ENCODE peak calls at places on chromosomes 1 and 21, in ten cellular contexts. K, H, A, C, M, E, Y, N, U and V are unnamed samples. For H3K36me3, the result is how much of the 10 kb centered on the place peaks cover.

GRCh38 chr1:208025036-208025435 is 114.1 kb upstream of the CD34 start:
- DNase-seq in K (no peak), H (no peak), A (no peak), C (no peak), M (no peak), E (no peak), Y (no peak), N (no peak), U (no peak), V (peak)

GRCh38 chr1:9317591-9318331 is 25.1 kb downstream of the SPSB1 start:
- DNase-seq in K (no peak), H (no peak), A (no peak), C (no peak), M (peak), E (no peak), Y (no peak), N (peak), U (no peak), V (no peak)

GRCh38 chr1:227733309-227733705 is 1.8 kb downstream of the JMJD4 start:
- DNase-seq in K (no peak), H (no peak), A (no peak), C (no peak), M (no peak), E (no peak), Y (no peak), N (no peak), U (no peak), V (no peak)

GRCh38 chr1:212608956-212609700 is 567 bp downstream of the ATF3 start:
- DNase-seq in K (peak), H (peak), A (peak), C (peak), M (peak), E (no peak), Y (peak), N (peak), U (no peak), V (peak)

GRCh38 chr1:92784051-92784638 is 763 bp downstream of the EVI5 start:
- DNase-seq in K (peak), H (peak), A (peak), C (peak), M (no peak), E (no peak), Y (peak), N (no peak), U (no peak), V (peak)

GRCh38 chr1:13774121-13774520 is 74.1 kb downstream of the PRDM2 start:
- DNase-seq in K (no peak), H (no peak), A (no peak), C (no peak), M (no peak), E (no peak), Y (no peak), N (no peak), U (no peak), V (no peak)

GRCh38 chr1:109636201-109636952 is 16.7 kb downstream of the AMPD2 start:
- DNase-seq in K (no peak), H (no peak), A (no peak), C (no peak), M (peak), E (no peak), Y (no peak), N (no peak), U (no peak), V (no peak)

GRCh38 chr1:247487057-247487456 is 29.2 kb upstream of the OR2B11 start:
- DNase-seq in K (peak), H (peak), A (no peak), C (no peak), M (no peak), E (no peak), Y (peak), N (no peak), U (no peak), V (no peak)

GRCh38 chr21:39602793-39603192 is 9.9 kb upstream of the B3GALT5 start:
- DNase-seq in K (no peak), H (no peak), A (no peak), C (no peak), M (no peak), E (no peak), Y (no peak), N (no peak), U (no peak), V (no peak)

GRCh38 chr1:2181271-2181670 is 13.3 kb downstream of the FAAP20 start:
- DNase-seq in K (no peak), H (no peak), A (no peak), C (no peak), M (no peak), E (no peak), Y (no peak), N (no peak), U (no peak), V (no peak)
- H3K36me3 ChIP-seq in K (under half), H (under half), A (under half), C (half or more), M (under half), E (under half), Y (under half), N (under half), U (under half), V (under half)

GRCh38 chr1:2257245-2257627 is 29.1 kb downstream of the SKI start:
- DNase-seq in K (peak), H (no peak), A (no peak), C (no peak), M (no peak), E (no peak), Y (no peak), N (peak), U (no peak), V (no peak)

GRCh38 chr1:2258996-2259395 is 30.9 kb downstream of the SKI start:
- DNase-seq in K (no peak), H (peak), A (no peak), C (no peak), M (no peak), E (no peak), Y (no peak), N (no peak), U (no peak), V (no peak)

GRCh38 chr1:2260917-2261316 is 32.8 kb downstream of the SKI start:
- DNase-seq in K (no peak), H (no peak), A (no peak), C (no peak), M (no peak), E (no peak), Y (no peak), N (no peak), U (no peak), V (no peak)

GRCh38 chr1:2258122-2258812 is 30.1 kb downstream of the SKI start:
- DNase-seq in K (no peak), H (no peak), A (no peak), C (no peak), M (no peak), E (no peak), Y (no peak), N (no peak), U (no peak), V (no peak)

GRCh38 chr1:2259668-2260392 is 31.7 kb downstream of the SKI start:
- DNase-seq in K (peak), H (no peak), A (no peak), C (no peak), M (no peak), E (no peak), Y (no peak), N (no peak), U (no peak), V (no peak)
- H3K27ac ChIP-seq in K (peak), H (no peak), A (peak), C (no peak), M (no peak), E (no peak), Y (no peak), N (no peak), U (peak), V (no peak)

GRCh38 chr1:21848524-21849174 is 36.6 kb downstream of the LDLRAD2 start:
- DNase-seq in K (no peak), H (no peak), A (no peak), C (no peak), M (no peak), E (no peak), Y (no peak), N (no peak), U (no peak), V (no peak)
- H3K36me3 ChIP-seq in K (under half), H (under half), A (under half), C (half or more), M (under half), E (under half), Y (under half), N (half or more), U (half or more), V (half or more)

DNA sequence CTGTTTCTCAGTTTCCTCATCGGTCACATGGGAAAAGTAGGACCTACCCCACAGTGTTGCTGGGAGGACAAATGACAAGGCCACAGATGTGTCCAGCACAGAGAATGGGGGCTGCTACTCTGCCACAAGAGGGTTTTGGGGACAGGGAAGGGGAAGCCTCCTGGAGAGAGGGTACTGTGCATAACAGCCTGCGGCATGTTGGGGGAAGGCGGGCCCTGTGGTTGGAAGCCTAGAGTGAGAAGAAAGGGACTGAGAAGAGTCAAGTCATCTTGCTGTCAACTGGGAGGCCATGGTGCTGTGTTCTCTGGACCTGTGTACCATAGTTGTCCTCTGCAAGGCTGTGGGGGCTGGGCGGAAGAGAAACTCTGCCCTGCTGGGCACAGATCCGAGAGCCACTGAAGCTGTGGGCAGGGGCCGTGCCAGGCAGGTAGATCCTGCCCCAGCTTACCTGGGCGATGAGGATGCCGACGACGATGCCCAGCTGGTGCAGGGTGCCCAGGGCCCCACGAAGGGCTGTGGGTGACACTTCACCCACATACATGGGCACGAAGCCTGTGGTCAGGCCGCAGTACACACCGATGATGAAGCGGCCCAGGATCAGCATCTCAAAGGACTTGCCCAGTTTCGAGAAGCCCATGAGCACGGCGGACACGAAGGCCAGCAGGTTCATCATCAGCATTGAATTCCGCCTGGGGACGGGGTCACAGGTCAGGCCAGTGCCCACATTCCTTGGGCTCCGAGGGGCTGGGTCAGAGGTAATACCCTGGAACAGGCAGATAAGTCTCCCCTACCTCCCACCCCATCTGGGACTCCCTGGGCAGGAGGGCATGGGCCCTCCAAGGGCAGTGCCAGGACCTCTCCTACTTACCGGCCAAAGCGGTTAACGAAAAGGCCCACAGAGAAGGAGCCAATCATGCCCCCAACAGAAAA is 28.2 kb downstream of the SLC2A1 start:
- DNase-seq in K (no peak), H (no peak), A (no peak), C (no peak), M (no peak), E (no peak), Y (peak), N (no peak), U (no peak), V (no peak)
- H3K27ac ChIP-seq in K (peak), H (peak), A (peak), C (peak), M (no peak), E (no peak), Y (peak), N (peak), U (no peak), V (no peak)